ENCODE peak calls at places on chromosomes 2 and 18, in six cellular contexts. One of them, this sample, is unnamed.

GRCh38 chr2:5064687-5065086 is 627.5 kb upstream of the SOX11 start:
- DNase-seq in T47D: no peak
- DNase-seq in EH: no peak
- DNase-seq in Caki2: no peak
- DNase-seq in B cell: no peak
- DNase-seq in stimulated activated CD4-positive, alpha-beta T cell treated with anti-CD3 and anti-CD28 coated beads, Interleukin-2, amount 100 ng/mL, for 48 hours: no peak
- DNase-seq in this sample: no peak

GRCh38 chr2:12106440-12107080 is 360.1 kb downstream of the LPIN1 start:
- DNase-seq in B cell: no peak
- DNase-seq in EH: peak
- DNase-seq in stimulated activated CD4-positive, alpha-beta T cell treated with anti-CD3 and anti-CD28 coated beads, Interleukin-2, amount 100 ng/mL, for 48 hours: peak
- DNase-seq in Caki2: peak
- DNase-seq in T47D: no peak
- DNase-seq in this sample: peak

GRCh38 chr2:33221046-33221784 is 255.2 kb upstream of the RASGRP3 start:
- DNase-seq in EH: no peak
- DNase-seq in Caki2: no peak
- DNase-seq in T47D: no peak
- DNase-seq in stimulated activated CD4-positive, alpha-beta T cell treated with anti-CD3 and anti-CD28 coated beads, Interleukin-2, amount 100 ng/mL, for 48 hours: no peak
- DNase-seq in B cell: no peak
- DNase-seq in this sample: no peak

GRCh38 chr2:20351555-20352229 is 1.0 kb upstream of the PUM2 start:
- DNase-seq in stimulated activated CD4-positive, alpha-beta T cell treated with anti-CD3 and anti-CD28 coated beads, Interleukin-2, amount 100 ng/mL, for 48 hours: no peak
- DNase-seq in B cell: no peak
- DNase-seq in EH: no peak
- DNase-seq in T47D: peak
- DNase-seq in Caki2: no peak
- DNase-seq in this sample: no peak

GRCh38 chr2:147223119-147223518 is 621.7 kb upstream of the ACVR2A start:
- DNase-seq in T47D: no peak
- DNase-seq in Caki2: no peak
- DNase-seq in B cell: no peak
- DNase-seq in stimulated activated CD4-positive, alpha-beta T cell treated with anti-CD3 and anti-CD28 coated beads, Interleukin-2, amount 100 ng/mL, for 48 hours: no peak
- DNase-seq in EH: no peak
- DNase-seq in this sample: no peak

GRCh38 chr2:167181674-167182073 is 293.4 kb downstream of the XIRP2 start:
- DNase-seq in stimulated activated CD4-positive, alpha-beta T cell treated with anti-CD3 and anti-CD28 coated beads, Interleukin-2, amount 100 ng/mL, for 48 hours: no peak
- DNase-seq in B cell: no peak
- DNase-seq in EH: no peak
- DNase-seq in T47D: no peak
- DNase-seq in Caki2: no peak
- DNase-seq in this sample: no peak

GRCh38 chr2:99425022-99425421 is 64.8 kb downstream of the REV1 start:
- DNase-seq in stimulated activated CD4-positive, alpha-beta T cell treated with anti-CD3 and anti-CD28 coated beads, Interleukin-2, amount 100 ng/mL, for 48 hours: no peak
- DNase-seq in B cell: no peak
- DNase-seq in T47D: no peak
- DNase-seq in EH: peak
- DNase-seq in Caki2: no peak
- DNase-seq in this sample: peak

GRCh38 chr2:179950391-179950790 is 56.7 kb downstream of the CWC22 start:
- DNase-seq in T47D: no peak
- DNase-seq in stimulated activated CD4-positive, alpha-beta T cell treated with anti-CD3 and anti-CD28 coated beads, Interleukin-2, amount 100 ng/mL, for 48 hours: no peak
- DNase-seq in B cell: no peak
- DNase-seq in EH: no peak
- DNase-seq in Caki2: no peak
- DNase-seq in this sample: no peak

GRCh38 chr2:17976871-17977746 is 98.6 kb downstream of the KCNS3 start:
- DNase-seq in stimulated activated CD4-positive, alpha-beta T cell treated with anti-CD3 and anti-CD28 coated beads, Interleukin-2, amount 100 ng/mL, for 48 hours: no peak
- DNase-seq in Caki2: peak
- DNase-seq in T47D: no peak
- DNase-seq in B cell: no peak
- DNase-seq in EH: peak
- DNase-seq in this sample: peak

GRCh38 chr2:30621836-30622235 is 174.8 kb downstream of the LCLAT1 start:
- DNase-seq in stimulated activated CD4-positive, alpha-beta T cell treated with anti-CD3 and anti-CD28 coated beads, Interleukin-2, amount 100 ng/mL, for 48 hours: no peak
- DNase-seq in EH: no peak
- DNase-seq in B cell: no peak
- DNase-seq in Caki2: no peak
- DNase-seq in T47D: no peak
- DNase-seq in this sample: no peak

GRCh38 chr18:65811307-65811706 is 60.5 kb downstream of the CDH7 start:
- DNase-seq in Caki2: no peak
- DNase-seq in EH: no peak
- DNase-seq in stimulated activated CD4-positive, alpha-beta T cell treated with anti-CD3 and anti-CD28 coated beads, Interleukin-2, amount 100 ng/mL, for 48 hours: no peak
- DNase-seq in B cell: no peak
- DNase-seq in T47D: no peak
- DNase-seq in this sample: no peak

GRCh38 chr18:45083456-45083855 is 402.8 kb downstream of the SETBP1 start:
- DNase-seq in B cell: no peak
- DNase-seq in T47D: no peak
- DNase-seq in EH: no peak
- DNase-seq in Caki2: no peak
- DNase-seq in stimulated activated CD4-positive, alpha-beta T cell treated with anti-CD3 and anti-CD28 coated beads, Interleukin-2, amount 100 ng/mL, for 48 hours: no peak
- DNase-seq in this sample: no peak

GRCh38 chr2:86140969-86141392 is 34.9 kb downstream of the PTCD3 start:
- DNase-seq in B cell: no peak
- DNase-seq in EH: no peak
- DNase-seq in T47D: no peak
- DNase-seq in stimulated activated CD4-positive, alpha-beta T cell treated with anti-CD3 and anti-CD28 coated beads, Interleukin-2, amount 100 ng/mL, for 48 hours: no peak
- DNase-seq in Caki2: no peak
- DNase-seq in this sample: no peak

GRCh38 chr2:232483296-232483922 is 4.2 kb downstream of the ECEL1 start:
- DNase-seq in Caki2: no peak
- DNase-seq in B cell: no peak
- DNase-seq in T47D: no peak
- DNase-seq in EH: no peak
- DNase-seq in stimulated activated CD4-positive, alpha-beta T cell treated with anti-CD3 and anti-CD28 coated beads, Interleukin-2, amount 100 ng/mL, for 48 hours: no peak
- DNase-seq in this sample: no peak

GRCh38 chr2:239225921-239226561 is 174.8 kb downstream of the HDAC4 start:
- DNase-seq in EH: peak
- DNase-seq in Caki2: no peak
- DNase-seq in T47D: no peak
- DNase-seq in stimulated activated CD4-positive, alpha-beta T cell treated with anti-CD3 and anti-CD28 coated beads, Interleukin-2, amount 100 ng/mL, for 48 hours: no peak
- DNase-seq in B cell: no peak
- DNase-seq in this sample: peak

GRCh38 chr2:28656937-28657615 is 94.6 kb upstream of the PPP1CB start:
- DNase-seq in EH: no peak
- DNase-seq in Caki2: no peak
- DNase-seq in stimulated activated CD4-positive, alpha-beta T cell treated with anti-CD3 and anti-CD28 coated beads, Interleukin-2, amount 100 ng/mL, for 48 hours: no peak
- DNase-seq in T47D: no peak
- DNase-seq in B cell: no peak
- DNase-seq in this sample: no peak

GRCh38 chr2:71609029-71609428 is 155.7 kb downstream of the DYSF start:
- DNase-seq in T47D: no peak
- DNase-seq in B cell: peak
- DNase-seq in Caki2: no peak
- DNase-seq in stimulated activated CD4-positive, alpha-beta T cell treated with anti-CD3 and anti-CD28 coated beads, Interleukin-2, amount 100 ng/mL, for 48 hours: no peak
- DNase-seq in EH: no peak
- DNase-seq in this sample: no peak

GRCh38 chr2:112045446-112046014 is 9.5 kb upstream of the TMEM87B start:
- DNase-seq in B cell: no peak
- DNase-seq in stimulated activated CD4-positive, alpha-beta T cell treated with anti-CD3 and anti-CD28 coated beads, Interleukin-2, amount 100 ng/mL, for 48 hours: no peak
- DNase-seq in Caki2: no peak
- DNase-seq in EH: no peak
- DNase-seq in T47D: no peak
- DNase-seq in this sample: no peak

GRCh38 chr2:201622306-201622705 is 21.0 kb downstream of the TMEM237 start:
- DNase-seq in stimulated activated CD4-positive, alpha-beta T cell treated with anti-CD3 and anti-CD28 coated beads, Interleukin-2, amount 100 ng/mL, for 48 hours: no peak
- DNase-seq in T47D: no peak
- DNase-seq in EH: no peak
- DNase-seq in Caki2: no peak
- DNase-seq in B cell: no peak
- DNase-seq in this sample: no peak

GRCh38 chr2:95058989-95059601 is 33.6 kb downstream of the MAL start:
- DNase-seq in B cell: no peak
- DNase-seq in EH: no peak
- DNase-seq in T47D: no peak
- DNase-seq in stimulated activated CD4-positive, alpha-beta T cell treated with anti-CD3 and anti-CD28 coated beads, Interleukin-2, amount 100 ng/mL, for 48 hours: no peak
- DNase-seq in Caki2: peak
- DNase-seq in this sample: no peak

GRCh38 chr2:100017633-100018032 is 124.8 kb downstream of the AFF3 start:
- DNase-seq in Caki2: peak
- DNase-seq in EH: peak
- DNase-seq in B cell: no peak
- DNase-seq in T47D: no peak
- DNase-seq in stimulated activated CD4-positive, alpha-beta T cell treated with anti-CD3 and anti-CD28 coated beads, Interleukin-2, amount 100 ng/mL, for 48 hours: no peak
- DNase-seq in this sample: peak

GRCh38 chr2:68031546-68032160 is 31.2 kb downstream of the C1D start:
- DNase-seq in T47D: peak
- DNase-seq in Caki2: peak
- DNase-seq in stimulated activated CD4-positive, alpha-beta T cell treated with anti-CD3 and anti-CD28 coated beads, Interleukin-2, amount 100 ng/mL, for 48 hours: no peak
- DNase-seq in EH: peak
- DNase-seq in B cell: no peak
- DNase-seq in this sample: peak

GRCh38 chr2:164657129-164657528 is 35.8 kb upstream of the GRB14 start:
- DNase-seq in EH: peak
- DNase-seq in B cell: no peak
- DNase-seq in T47D: no peak
- DNase-seq in Caki2: peak
- DNase-seq in stimulated activated CD4-positive, alpha-beta T cell treated with anti-CD3 and anti-CD28 coated beads, Interleukin-2, amount 100 ng/mL, for 48 hours: no peak
- DNase-seq in this sample: peak

GRCh38 chr2:66270247-66270646 is 164.7 kb upstream of the MEIS1 start:
- DNase-seq in T47D: peak
- DNase-seq in EH: no peak
- DNase-seq in Caki2: no peak
- DNase-seq in B cell: no peak
- DNase-seq in stimulated activated CD4-positive, alpha-beta T cell treated with anti-CD3 and anti-CD28 coated beads, Interleukin-2, amount 100 ng/mL, for 48 hours: no peak
- DNase-seq in this sample: no peak

This sample was measured in adipocyte.